ENCODE peak calls at places on chromosomes 13 and 19, in six cellular contexts. G, L, W, Z, X and E are unnamed samples.

GRCh38 chr13:113941571-113942191 is 32.2 kb downstream of the C13orf46 start:
- DNase-seq in G (peak; percentile 20), L (peak; percentile 75), W (no peak), Z (peak; percentile 11), X (no peak), E (no peak)

GRCh38 chr13:112014857-112015256 is 52.1 kb upstream of the SOX1 start:
- DNase-seq in G (no peak), L (no peak), W (no peak), Z (no peak), X (no peak), E (no peak)

GRCh38 chr19:45659096-45659729 is 8.8 kb upstream of the GIPR start:
- DNase-seq in G (no peak), L (no peak), W (no peak), Z (no peak), X (no peak), E (no peak)

GRCh38 chr19:53076984-53077383 is 26.2 kb downstream of the ZNF160 start:
- DNase-seq in G (peak; percentile 72), L (no peak), W (no peak), Z (peak; percentile 63), X (peak; percentile 61), E (peak; percentile 44)

GRCh38 chr19:13037161-13037560 is 41.9 kb downstream of the NFIX start:
- DNase-seq in G (no peak), L (peak; percentile 64), W (peak; percentile 29), Z (no peak), X (peak; percentile 86), E (no peak)

GRCh38 chr13:57644106-57644505 is 12.6 kb downstream of the PCDH17 start:
- DNase-seq in G (no peak), L (no peak), W (no peak), Z (no peak), X (no peak), E (no peak)

GRCh38 chr19:45528744-45529453 is 21.6 kb downstream of the VASP start:
- DNase-seq in G (no peak), L (peak; percentile 82), W (no peak), Z (no peak), X (no peak), E (peak; percentile 33)

GRCh38 chr19:48837081-48837524 is 812 bp upstream of the HSD17B14 start:
- DNase-seq in G (peak; percentile 95), L (peak; percentile 87), W (peak; percentile 91), Z (peak; percentile 81), X (peak; percentile 77), E (peak; percentile 96)

GRCh38 chr13:100254002-100254401 is 165.1 kb downstream of the PCCA start:
- DNase-seq in G (no peak), L (no peak), W (no peak), Z (no peak), X (peak; percentile 29), E (no peak)

GRCh38 chr13:80033286-80033685 is 307.6 kb downstream of the SPRY2 start:
- DNase-seq in G (no peak), L (no peak), W (no peak), Z (no peak), X (no peak), E (no peak)

GRCh38 chr19:41706741-41707501 is 1.5 kb upstream of the CEACAM5 start:
- DNase-seq in G (peak; percentile 79), L (peak; percentile 81), W (peak; percentile 67), Z (peak; percentile 23), X (peak; percentile 9), E (peak; percentile 66)

GRCh38 chr13:26010487-26011207 is 41.2 kb downstream of the SHISA2 start:
- DNase-seq in G (no peak), L (no peak), W (no peak), Z (no peak), X (no peak), E (no peak)

GRCh38 chr13:69553976-69554375 is 553.6 kb upstream of the ATXN8OS start:
- DNase-seq in G (no peak), L (no peak), W (no peak), Z (no peak), X (no peak), E (no peak)

GRCh38 chr13:99376132-99376531 is 68.9 kb upstream of the GPR183 start:
- DNase-seq in G (no peak), L (no peak), W (peak; percentile 83), Z (no peak), X (no peak), E (no peak)

GRCh38 chr13:114203536-114203935 is 24.5 kb downstream of the CFAP97D2 start:
- DNase-seq in G (no peak), L (no peak), W (no peak), Z (no peak), X (no peak), E (no peak)

GRCh38 chr19:17055636-17056035 is 19.6 kb downstream of the HAUS8 start:
- DNase-seq in G (no peak), L (no peak), W (no peak), Z (no peak), X (no peak), E (no peak)

GRCh38 chr13:106152047-106152446 is 383.4 kb downstream of the EFNB2 start:
- DNase-seq in G (no peak), L (peak; percentile 11), W (no peak), Z (no peak), X (no peak), E (no peak)

GRCh38 chr13:25153736-25154135 is 18.4 kb downstream of the AMER2 start:
- DNase-seq in G (no peak), L (no peak), W (no peak), Z (no peak), X (no peak), E (no peak)

GRCh38 chr13:46489586-46490023 is 63.4 kb upstream of the LRCH1 start:
- DNase-seq in G (no peak), L (no peak), W (no peak), Z (no peak), X (peak; percentile 82), E (no peak)

GRCh38 chr19:41945135-41945766 is 13.9 kb downstream of the RABAC1 start:
- DNase-seq in G (no peak), L (no peak), W (peak; percentile 98), Z (no peak), X (no peak), E (no peak)

GRCh38 chr19:48842744-48843162 is 6.5 kb upstream of the HSD17B14 start:
- DNase-seq in G (peak; percentile 80), L (peak; percentile 36), W (peak; percentile 71), Z (no peak), X (peak; percentile 71), E (peak; percentile 68)

GRCh38 chr13:37481005-37481857 is 117.3 kb downstream of the POSTN start:
- DNase-seq in G (no peak), L (no peak), W (no peak), Z (no peak), X (peak; percentile 46), E (no peak)

GRCh38 chr13:76723551-76724232 is 162.5 kb downstream of the KCTD12 start:
- DNase-seq in G (no peak), L (no peak), W (peak; percentile 56), Z (peak; percentile 15), X (peak; percentile 94), E (no peak)

GRCh38 chr13:112234131-112234875 is 141.9 kb upstream of the SPACA7 start:
- DNase-seq in G (no peak), L (no peak), W (no peak), Z (no peak), X (no peak), E (no peak)

GRCh38 chr19:823565-824121 is 1.9 kb upstream of the PLPPR3 start:
- DNase-seq in G (no peak), L (peak; percentile 39), W (no peak), Z (no peak), X (no peak), E (no peak)

GRCh38 chr13:59542303-59542702 is 621.4 kb downstream of the DIAPH3 start:
- DNase-seq in G (no peak), L (no peak), W (no peak), Z (no peak), X (no peak), E (no peak)
- H3K4me3 ChIP-seq in G (no peak overlapping the region), L (no peak overlapping the region), W (no peak overlapping the region), Z (no peak overlapping the region), X (no peak overlapping the region), E (no peak overlapping the region)

DNA sequence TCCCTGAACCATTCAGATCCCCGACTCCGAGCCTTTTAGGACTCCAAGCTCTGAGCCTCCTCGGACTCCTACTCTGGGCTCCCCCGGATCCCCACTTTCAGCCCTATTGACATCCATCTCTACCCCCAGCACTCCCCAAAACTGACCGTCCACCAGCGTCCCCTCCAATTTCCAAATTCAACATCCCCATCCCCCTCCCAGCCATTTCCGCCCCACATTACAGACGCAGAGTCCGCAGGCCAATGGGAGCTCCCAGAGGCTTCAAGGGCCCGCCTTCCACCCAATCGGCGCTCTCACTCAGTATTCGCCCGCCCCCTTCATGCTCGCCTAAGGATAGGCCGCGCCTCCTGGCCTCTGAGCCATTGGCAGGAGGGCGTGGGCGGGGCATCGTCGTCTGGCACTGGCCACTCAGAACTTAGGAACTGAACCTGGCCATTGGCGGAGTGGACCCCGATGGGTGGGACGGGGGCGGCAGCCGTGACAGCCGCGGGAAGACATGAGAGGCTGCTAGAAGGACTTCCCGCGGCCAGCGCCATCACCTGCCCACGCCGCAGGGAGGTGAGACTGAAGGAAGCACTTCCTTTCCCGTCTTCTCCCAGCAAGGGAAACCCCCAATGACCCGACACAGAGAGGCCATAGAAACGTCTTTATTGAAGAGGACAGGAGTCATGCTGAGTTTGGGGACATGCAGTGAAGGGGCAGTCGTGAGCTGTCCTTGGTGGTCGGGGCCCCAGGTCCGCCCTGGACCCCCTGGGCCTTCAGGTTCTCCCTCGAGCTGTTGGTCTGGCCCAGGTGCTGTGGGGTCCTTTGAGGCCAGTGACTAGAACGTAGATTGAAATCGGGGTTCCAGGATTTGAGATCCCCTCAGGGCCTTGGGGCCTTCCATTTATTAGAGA is at the start of gene ALKBH6:
- DNase-seq in G (peak; percentile 98), L (peak; percentile 99), W (peak; percentile 99), Z (peak; percentile 100), X (peak; percentile 98), E (peak; percentile 100)
- TF ChIP-seq CTCF in G (no peak), L (no peak), W (no peak), Z (no peak), X (no peak), E (peak; percentile 8)

GRCh38 chr19:2089001-2089711 is 7.0 kb downstream of the MOB3A start:
- DNase-seq in G (peak; percentile 67), L (peak; percentile 34), W (peak; percentile 91), Z (no peak), X (peak; percentile 24), E (peak; percentile 54)
- H3K4me3 ChIP-seq in G (no peak overlapping the region), L (peak overlapping the region; percentile 8), W (peak overlapping the region; percentile 89), Z (no peak overlapping the region), X (no peak overlapping the region), E (no peak overlapping the region)

GRCh38 chr13:59607780-59608233 is 555.9 kb downstream of the DIAPH3 start:
- DNase-seq in G (no peak), L (no peak), W (peak; percentile 1), Z (no peak), X (no peak), E (no peak)

GRCh38 chr13:59609421-59609820 is 554.3 kb downstream of the DIAPH3 start:
- DNase-seq in G (no peak), L (no peak), W (no peak), Z (no peak), X (no peak), E (no peak)

GRCh38 chr13:59601993-59602392 is 561.7 kb downstream of the DIAPH3 start:
- DNase-seq in G (no peak), L (no peak), W (no peak), Z (no peak), X (no peak), E (no peak)

GRCh38 chr13:59607172-59607571 is 556.6 kb downstream of the DIAPH3 start:
- DNase-seq in G (no peak), L (no peak), W (no peak), Z (no peak), X (no peak), E (no peak)

GRCh38 chr13:59603646-59604045 is 560.1 kb downstream of the DIAPH3 start:
- DNase-seq in G (no peak), L (no peak), W (no peak), Z (no peak), X (no peak), E (no peak)
- TF ChIP-seq CTCF in G (no peak), L (no peak), W (no peak), Z (no peak), X (no peak), E (no peak)